ENCODE peak calls at places on chromosomes 5 and 9, in nine cellular contexts. S, Z, X, R, V, H, P, N and B are unnamed samples.

GRCh38 chr5:14201325-14202061 is 58.4 kb downstream of the TRIO start:
- DNase-seq in S (no peak), Z (no peak), X (no peak), R (no peak), V (no peak), H (no peak), P (no peak), N (no peak), B (no peak)

GRCh38 chr5:386432-387341 is 56.3 kb upstream of the EXOC3 start:
- DNase-seq in S (peak; percentile 52), Z (no peak), X (peak; percentile 1), R (no peak), V (no peak), H (no peak), P (no peak), N (peak; percentile 82), B (no peak)

GRCh38 chr9:21357479-21358290 is 7.0 kb upstream of the IFNA6 start:
- DNase-seq in S (no peak), Z (peak; percentile 3), X (no peak), R (no peak), V (no peak), H (no peak), P (no peak), N (no peak), B (no peak)

GRCh38 chr9:121269030-121269887 is 1.3 kb downstream of the GSN start:
- DNase-seq in S (no peak), Z (peak; percentile 58), X (no peak), R (no peak), V (no peak), H (no peak), P (no peak), N (no peak), B (peak; percentile 25)

GRCh38 chr5:52805614-52806013 is 17.9 kb downstream of the ITGA1 start:
- DNase-seq in S (no peak), Z (no peak), X (no peak), R (no peak), V (no peak), H (no peak), P (no peak), N (no peak), B (no peak)

GRCh38 chr9:93612796-93613154 is 36.4 kb downstream of the PHF2 start:
- DNase-seq in S (no peak), Z (no peak), X (no peak), R (no peak), V (no peak), H (no peak), P (no peak), N (no peak), B (peak; percentile 84)

GRCh38 chr9:112091805-112092204 is 83.3 kb downstream of the SUSD1 start:
- DNase-seq in S (no peak), Z (no peak), X (no peak), R (no peak), V (peak; percentile 35), H (peak; percentile 42), P (no peak), N (no peak), B (no peak)

GRCh38 chr9:124818431-124819281 is 34.6 kb upstream of the WDR38 start:
- DNase-seq in S (no peak), Z (no peak), X (no peak), R (peak; percentile 27), V (no peak), H (no peak), P (no peak), N (peak; percentile 78), B (peak; percentile 93)

GRCh38 chr5:15995206-15996052 is 184.2 kb downstream of the MARCHF11 start:
- DNase-seq in S (no peak), Z (peak; percentile 59), X (no peak), R (no peak), V (peak; percentile 54), H (peak; percentile 33), P (no peak), N (peak; percentile 56), B (peak; percentile 66)

GRCh38 chr5:159878988-159879471 is 37.3 kb upstream of the ADRA1B start:
- DNase-seq in S (peak; percentile 83), Z (peak; percentile 89), X (peak; percentile 36), R (peak; percentile 84), V (peak; percentile 79), H (no peak), P (no peak), N (peak; percentile 68), B (peak; percentile 69)

GRCh38 chr9:104068546-104068945 is 25.6 kb upstream of the SMC2 start:
- DNase-seq in S (no peak), Z (no peak), X (no peak), R (no peak), V (no peak), H (no peak), P (no peak), N (peak; percentile 39), B (peak; percentile 59)